ENCODE peak calls at places on chromosomes 3 and 15, in six cellular contexts. M, D, J, L, F and C are unnamed samples.

GRCh38 chr3:133928903-133929607 is 33.4 kb upstream of the RAB6B start:
- DNase-seq in D (no peak), F (no peak), M (no peak), J (no peak), L (no peak), C (no peak)

GRCh38 chr3:16961621-16962205 is 77.0 kb downstream of the PLCL2 start:
- DNase-seq in F (no peak), M (no peak), J (peak), D (no peak), L (no peak), C (no peak)

GRCh38 chr15:90001683-90002427 is 731 bp downstream of the ZNF710 start:
- DNase-seq in M (peak), L (peak), F (peak), J (peak), D (no peak), C (peak)

GRCh38 chr3:119898478-119899177 is 116.7 kb downstream of the NR1I2 start:
- DNase-seq in L (no peak), J (no peak), D (no peak), F (no peak), M (no peak), C (no peak)

GRCh38 chr3:29338981-29339833 is 58.3 kb downstream of the RBMS3 start:
- DNase-seq in D (no peak), L (no peak), J (no peak), M (no peak), F (no peak), C (no peak)

GRCh38 chr3:123262226-123262625 is 60.5 kb downstream of the SEC22A start:
- DNase-seq in M (no peak), L (no peak), F (no peak), J (no peak), D (no peak), C (no peak)

GRCh38 chr3:155339052-155339451 is 45.6 kb upstream of the STRIT1 start:
- DNase-seq in M (peak), J (no peak), D (no peak), F (peak), L (no peak), C (no peak)

GRCh38 chr3:112979244-112979832 is 4.4 kb upstream of the CD200R1 start:
- DNase-seq in F (peak), J (peak), D (peak), L (peak), M (peak), C (peak)

GRCh38 chr15:74958320-74958907 is 1.8 kb upstream of the RPP25 start:
- DNase-seq in F (peak), J (peak), M (no peak), D (no peak), L (peak), C (no peak)

GRCh38 chr3:149020839-149021252 is 29.5 kb downstream of the GYG1 start:
- DNase-seq in L (no peak), D (no peak), M (no peak), F (no peak), J (peak), C (no peak)

GRCh38 chr15:40006003-40006402 is 33.0 kb downstream of the SRP14 start:
- DNase-seq in L (no peak), F (no peak), D (no peak), J (no peak), M (peak), C (no peak)

GRCh38 chr3:43257850-43258249 is 28.5 kb upstream of the SNRK start:
- DNase-seq in L (no peak), D (no peak), F (no peak), J (no peak), M (no peak), C (no peak)

GRCh38 chr3:172749201-172749965 is 1.1 kb upstream of the ECT2 start:
- DNase-seq in M (peak), J (peak), L (no peak), D (peak), F (peak), C (no peak)

GRCh38 chr15:77464129-77464865 is 43.6 kb downstream of the HMG20A start:
- DNase-seq in D (no peak), F (peak), M (no peak), L (no peak), J (no peak), C (no peak)

GRCh38 chr15:62403164-62403809 is 238.2 kb upstream of the C2CD4B start:
- DNase-seq in M (peak), L (no peak), D (peak), F (no peak), J (peak), C (no peak)

GRCh38 chr3:120095226-120096165 is 1.2 kb upstream of the GSK3B start:
- DNase-seq in F (peak), L (peak), D (peak), M (peak), J (peak), C (peak)

GRCh38 chr3:177816667-177817208 is 619.5 kb upstream of the TBL1XR1 start:
- DNase-seq in J (no peak), M (peak), D (peak), L (no peak), F (no peak), C (peak)

GRCh38 chr3:8095724-8096123 is 405.9 kb upstream of the LMCD1 start:
- DNase-seq in D (peak), F (peak), L (no peak), J (peak), M (no peak), C (no peak)

GRCh38 chr15:91882858-91883586 is 29.5 kb downstream of the SLCO3A1 start:
- DNase-seq in F (no peak), J (no peak), M (peak), L (no peak), D (no peak), C (no peak)

GRCh38 chr15:37100109-37100873 is at the start of gene MEIS2:
- DNase-seq in D (peak), F (peak), L (peak), J (peak), M (peak), C (peak)

GRCh38 chr3:131775660-131776059 is 259.2 kb downstream of the CPNE4 start:
- DNase-seq in F (no peak), M (no peak), L (no peak), J (no peak), D (no peak), C (no peak)

GRCh38 chr15:38706956-38707355 is 142.3 kb upstream of the RASGRP1 start:
- DNase-seq in M (no peak), L (no peak), D (no peak), J (no peak), F (no peak), C (no peak)

GRCh38 chr15:59457103-59457502 is 19.1 kb downstream of the FAM81A start:
- DNase-seq in M (peak), J (no peak), L (no peak), F (no peak), D (no peak), C (no peak)

GRCh38 chr3:65173841-65174240 is 486.0 kb upstream of the ADAMTS9 start:
- DNase-seq in F (no peak), J (no peak), D (no peak), L (no peak), M (peak), C (no peak)

DNA sequence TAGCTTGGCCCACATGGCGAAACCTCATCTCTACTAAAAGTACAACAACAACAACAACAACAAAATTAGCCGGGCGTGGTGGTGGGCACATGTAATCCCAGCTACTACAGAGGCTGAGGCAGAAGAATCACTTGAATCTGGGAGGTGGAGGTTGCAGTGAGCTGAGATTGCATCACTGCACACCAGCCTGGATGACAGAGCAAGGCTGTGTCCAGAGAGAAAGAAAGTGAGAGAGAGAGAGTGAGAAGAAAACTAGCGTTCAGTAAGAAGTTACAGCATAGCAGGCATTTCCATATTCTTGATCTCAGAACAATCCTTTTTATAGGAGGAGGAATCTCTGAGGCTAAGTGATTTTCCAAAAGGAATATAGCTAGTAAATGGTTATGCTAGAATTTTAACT is 1076.1 kb downstream of the AGBL1 start:
- DNase-seq in M (no peak), D (no peak), J (no peak), L (no peak), F (no peak), C (no peak)
- H2AFZ ChIP-seq in M (no peak), D (no peak), J (no peak), L (no peak), F (no peak), C (no peak)

GRCh38 chr15:69783211-69783610 is 314.5 kb downstream of the TLE3 start:
- DNase-seq in D (no peak), M (no peak), L (no peak), J (no peak), F (no peak), C (peak)

GRCh38 chr15:69782155-69782658 is 315.5 kb downstream of the TLE3 start:
- DNase-seq in J (no peak), M (no peak), D (no peak), F (no peak), L (no peak), C (no peak)

GRCh38 chr15:69786136-69786701 is 311.5 kb downstream of the TLE3 start:
- DNase-seq in F (no peak), J (no peak), L (no peak), D (no peak), M (no peak), C (no peak)

GRCh38 chr15:69782809-69783208 is 314.9 kb downstream of the TLE3 start:
- DNase-seq in L (no peak), F (peak), M (no peak), D (no peak), J (no peak), C (peak)

DNA sequence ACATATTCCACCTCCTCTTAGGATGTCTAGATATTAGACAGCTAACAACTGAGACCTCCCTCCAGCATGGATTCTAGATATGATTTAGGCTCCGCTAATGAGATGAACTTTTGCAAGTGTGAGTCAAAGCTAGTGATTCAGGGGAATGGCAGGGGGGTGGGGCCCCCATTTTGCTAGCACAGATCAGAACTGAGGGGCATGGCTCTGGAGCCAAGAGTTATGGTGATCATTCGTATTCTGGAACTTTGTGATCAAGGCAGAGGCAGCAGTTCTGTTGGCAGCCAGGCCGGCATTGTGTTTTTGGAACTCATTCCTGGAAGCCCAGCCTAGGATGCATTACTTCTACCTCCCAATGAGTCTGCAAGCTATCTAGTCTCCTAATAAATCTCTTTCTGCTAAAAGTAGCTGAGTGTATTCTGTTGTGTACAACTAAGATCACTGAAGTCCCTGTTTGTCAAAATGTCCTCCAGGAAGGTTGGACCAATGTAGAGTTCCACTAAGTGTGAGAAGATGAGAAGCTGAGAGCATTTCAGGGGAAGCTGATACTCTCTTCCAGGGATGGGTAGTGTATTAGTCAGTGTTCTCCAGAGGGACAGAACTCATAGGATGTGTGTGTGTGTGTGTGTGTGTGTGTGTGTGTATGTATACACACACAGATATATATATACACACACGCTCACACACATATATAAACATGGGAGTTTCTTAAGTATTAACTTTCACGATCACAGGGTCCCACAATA is 312.7 kb downstream of the TLE3 start:
- DNase-seq in L (no peak), M (peak), F (no peak), J (no peak), D (no peak), C (no peak)
- H3K4me2 ChIP-seq in L (no peak), M (no peak), F (no peak), J (no peak), D (no peak), C (no peak)

GRCh38 chr3:68151359-68151758 is 496.9 kb upstream of the SUCLG2 start:
- DNase-seq in L (no peak), D (no peak), J (no peak), M (no peak), F (no peak), C (no peak)
- TF ChIP-seq CTCF in L (no peak), D (no peak), J (no peak), M (no peak), F (no peak), C (no peak)

DNA sequence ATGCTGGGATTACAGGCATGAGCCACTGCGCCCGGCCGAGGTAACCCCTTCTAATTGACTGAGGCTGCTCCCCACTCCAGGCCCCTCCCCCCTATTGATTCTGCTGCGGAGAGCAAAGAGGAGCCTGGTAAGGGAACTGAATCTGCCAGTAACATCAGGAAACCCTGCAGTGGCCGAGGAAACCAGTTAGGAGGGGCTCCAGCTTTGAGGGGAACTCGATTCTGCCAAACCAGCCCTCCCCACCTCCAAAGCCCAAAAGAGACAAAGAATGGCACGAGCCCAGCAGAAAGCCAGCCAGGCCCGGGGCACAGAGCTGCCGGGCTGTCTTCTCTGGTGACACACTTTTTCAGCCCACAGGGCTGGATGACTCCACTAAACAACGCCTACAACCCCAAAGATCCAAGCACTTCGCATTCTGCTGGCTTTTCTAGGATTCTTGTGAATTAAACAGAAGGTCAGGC is 15.0 kb upstream of the ACAD9 start:
- DNase-seq in J (no peak), D (no peak), L (no peak), F (no peak), M (no peak), C (no peak)
- H2AFZ ChIP-seq in J (no peak), D (no peak), L (no peak), F (no peak), M (no peak), C (no peak)